ENCODE peak calls at places on chromosome 2, in seven cellular contexts. E is nucleus accumbens; K is esophagus squamous epithelium; L is fibroblast of gingiva; X is GM06990; V is CD4-positive, CD25-positive, alpha-beta regulatory T cell; H is B cell. B is an unnamed sample.

GRCh38 chr2:222548997-222549396 is 106.9 kb downstream of the FARSB start:
- DNase-seq in L (peak; percentile 76), V (no peak), X (no peak), E (no peak), K (no peak), H (no peak), B (no peak)

GRCh38 chr2:85644909-85645308 is 23.1 kb downstream of the SFTPB start:
- DNase-seq in L (no peak), E (no peak), X (no peak), K (no peak), V (no peak), H (no peak), B (no peak)

GRCh38 chr2:105396254-105397024 is 2.4 kb downstream of the FHL2 start:
- DNase-seq in V (no peak), H (no peak), E (no peak), L (peak; percentile 98), X (no peak), K (no peak), B (no peak)

GRCh38 chr2:188665196-188665595 is 309.0 kb upstream of the COL3A1 start:
- DNase-seq in E (no peak), H (no peak), V (no peak), L (peak; percentile 4), X (no peak), K (no peak), B (no peak)

GRCh38 chr2:149152597-149152996 is 114.1 kb downstream of the LYPD6B start:
- DNase-seq in E (no peak), V (no peak), L (no peak), K (no peak), H (no peak), X (no peak), B (no peak)

GRCh38 chr2:26970928-26971627 is 641 bp downstream of the MAPRE3 start:
- DNase-seq in H (no peak), K (no peak), X (no peak), V (no peak), E (peak; percentile 56), L (peak; percentile 28), B (no peak)

GRCh38 chr2:216574586-216574985 is 58.6 kb upstream of the IGFBP2 start:
- DNase-seq in X (no peak), H (no peak), K (no peak), E (no peak), V (no peak), L (no peak), B (no peak)

GRCh38 chr2:143974262-143974661 is 545.7 kb downstream of the ZEB2 start:
- DNase-seq in L (peak; percentile 83), X (no peak), V (no peak), E (no peak), K (no peak), H (no peak), B (no peak)

GRCh38 chr2:231925303-231926179 is 655 bp downstream of the NPPC start:
- DNase-seq in K (no peak), V (peak; percentile 61), H (peak; percentile 92), X (peak; percentile 70), E (peak; percentile 53), L (peak; percentile 82), B (peak; percentile 27)

GRCh38 chr2:225276207-225276606 is 123.3 kb upstream of the NYAP2 start:
- DNase-seq in H (peak; percentile 16), V (no peak), L (no peak), E (no peak), X (peak; percentile 37), K (no peak), B (no peak)

GRCh38 chr2:134240061-134240460 is 13.8 kb upstream of the MGAT5 start:
- DNase-seq in L (no peak), X (no peak), E (no peak), K (no peak), V (no peak), H (no peak), B (no peak)

GRCh38 chr2:99776521-99777265 is 286.9 kb upstream of the REV1 start:
- DNase-seq in L (no peak), X (no peak), E (no peak), V (no peak), H (no peak), K (no peak), B (no peak)

GRCh38 chr2:160932960-160933359 is 227.3 kb upstream of the TANK start:
- DNase-seq in L (peak; percentile 94), E (no peak), X (no peak), V (no peak), K (no peak), H (no peak), B (no peak)

GRCh38 chr2:81195774-81196382 is 891.3 kb upstream of the LRRTM1 start:
- DNase-seq in E (no peak), K (no peak), V (no peak), X (no peak), L (no peak), H (no peak), B (no peak)

GRCh38 chr2:20617892-20618467 is 32.9 kb downstream of the HS1BP3 start:
- DNase-seq in K (peak; percentile 32), V (no peak), X (no peak), L (peak; percentile 100), E (peak; percentile 83), H (no peak), B (peak; percentile 83)

GRCh38 chr2:179861027-179861776 is at the start of gene ZNF385B:
- DNase-seq in K (no peak), L (no peak), X (peak; percentile 13), V (no peak), H (no peak), E (no peak), B (peak; percentile 20)

GRCh38 chr2:23589220-23589647 is 204.3 kb downstream of the KLHL29 start:
- DNase-seq in V (no peak), X (no peak), K (no peak), E (no peak), L (no peak), H (no peak), B (no peak)

GRCh38 chr2:231680992-231681852 is 27.1 kb upstream of the PTMA start:
- DNase-seq in E (peak; percentile 82), K (no peak), V (no peak), H (peak; percentile 91), L (peak; percentile 89), X (peak; percentile 88), B (peak; percentile 72)

GRCh38 chr2:85768713-85769112 is 14.9 kb downstream of the ATOH8 start:
- DNase-seq in V (no peak), X (no peak), K (no peak), H (no peak), E (no peak), L (no peak), B (no peak)

GRCh38 chr2:232486558-232487384 is 863 bp downstream of the ECEL1 start:
- DNase-seq in X (no peak), E (no peak), L (no peak), H (no peak), K (no peak), V (no peak), B (no peak)

GRCh38 chr2:69139778-69140177 is 126.8 kb downstream of the ANTXR1 start:
- DNase-seq in L (peak; percentile 61), K (no peak), E (no peak), H (no peak), V (no peak), X (no peak), B (no peak)

GRCh38 chr2:75344146-75344545 is 144.8 kb upstream of the TACR1 start:
- DNase-seq in K (no peak), X (no peak), H (no peak), V (no peak), L (no peak), E (no peak), B (no peak)

GRCh38 chr2:233165895-233166661 is 85.4 kb upstream of the ATG16L1 start:
- DNase-seq in K (no peak), X (no peak), E (no peak), L (no peak), V (no peak), H (no peak), B (no peak)

GRCh38 chr2:37653805-37654378 is 17.6 kb downstream of the CDC42EP3 start:
- DNase-seq in L (no peak), X (peak; percentile 76), K (no peak), E (no peak), V (no peak), H (peak; percentile 43), B (peak; percentile 51)

GRCh38 chr2:121479882-121480522 is 50.7 kb upstream of the RNU4ATAC start:
- DNase-seq in E (no peak), H (no peak), X (no peak), V (no peak), K (no peak), L (peak; percentile 64), B (no peak)

GRCh38 chr2:149745396-149745925 is 157.9 kb upstream of the MMADHC start:
- DNase-seq in X (no peak), K (no peak), H (no peak), E (no peak), L (no peak), V (no peak), B (no peak)

GRCh38 chr2:197941715-197942114 is 137.3 kb downstream of the PLCL1 start:
- DNase-seq in E (no peak), X (no peak), H (no peak), L (no peak), K (no peak), V (no peak), B (no peak)

GRCh38 chr2:231223458-231223970 is 25.1 kb downstream of the ARMC9 start:
- DNase-seq in V (no peak), K (no peak), X (no peak), H (no peak), L (no peak), E (no peak), B (no peak)

B was measured in anterior cingulate cortex.